ENCODE peak calls at places on chromosomes 4 and X, in seven cellular contexts. Z, A, F, K, Q, I and U are unnamed samples.
A peak's percentile ranks its signal among the peaks of the same experiment; 100 is the strongest.

GRCh38 chr4:8015512-8015911 is 75.9 kb upstream of the AFAP1 start:
- DNase-seq in F (no peak), Q (no peak), I (peak; percentile 8), K (no peak), Z (peak; percentile 63), A (no peak), U (no peak)

GRCh38 chr4:71564775-71565174 is 219.1 kb downstream of the GC start:
- DNase-seq in A (no peak), Q (no peak), K (no peak), Z (no peak), F (no peak), I (no peak), U (no peak)

GRCh38 chr4:112127048-112127637 is 18.1 kb upstream of the FAM241A start:
- DNase-seq in A (no peak), Q (no peak), F (no peak), K (no peak), I (peak; percentile 42), Z (no peak), U (no peak)

GRCh38 chr4:108849611-108850406 is 87.0 kb upstream of the ETNPPL start:
- DNase-seq in I (peak; percentile 83), A (no peak), Q (no peak), K (no peak), F (no peak), Z (no peak), U (peak; percentile 80)

GRCh38 chrX:113370001-113370400 is 529.4 kb upstream of the AMOT start:
- DNase-seq in F (no peak), A (no peak), I (no peak), Q (no peak), K (no peak), Z (no peak), U (no peak)

GRCh38 chrX:6149231-6149870 is 79.3 kb downstream of the NLGN4X start:
- DNase-seq in A (no peak), I (peak; percentile 5), F (peak; percentile 82), Q (peak; percentile 95), Z (no peak), K (no peak), U (no peak)

GRCh38 chr4:73037057-73037456 is 32.5 kb downstream of the COX18 start:
- DNase-seq in F (no peak), I (no peak), Q (no peak), A (no peak), Z (no peak), K (no peak), U (no peak)

GRCh38 chrX:43559643-43560042 is 96.5 kb upstream of the MAOA start:
- DNase-seq in Z (peak; percentile 41), I (peak; percentile 46), K (no peak), A (peak; percentile 2), F (no peak), Q (peak; percentile 20), U (peak; percentile 83)

GRCh38 chrX:40449396-40449795 is 131.4 kb upstream of the ATP6AP2 start:
- DNase-seq in A (no peak), K (no peak), F (peak; percentile 3), I (no peak), Z (no peak), Q (no peak), U (no peak)

GRCh38 chr4:71389149-71389840 is 50.5 kb downstream of the SLC4A4 start:
- DNase-seq in A (no peak), Q (no peak), F (no peak), I (peak; percentile 40), Z (no peak), K (no peak), U (no peak)

GRCh38 chr4:165204462-165204830 is 2.9 kb upstream of the KLHL2 start:
- DNase-seq in A (no peak), Z (no peak), K (no peak), I (peak; percentile 55), F (no peak), Q (no peak), U (peak; percentile 34)

GRCh38 chr4:165440415-165440882 is 61.6 kb downstream of the CPE start:
- DNase-seq in A (no peak), K (no peak), I (peak; percentile 93), Z (no peak), F (no peak), Q (no peak), U (no peak)

GRCh38 chrX:132612990-132613564 is 124.2 kb upstream of the MBNL3 start:
- DNase-seq in K (no peak), I (peak; percentile 13), Q (peak; percentile 45), A (peak; percentile 14), F (peak; percentile 58), Z (peak; percentile 38), U (peak; percentile 67)

GRCh38 chr4:100106982-100107381 is 83.3 kb downstream of the DDIT4L start:
- DNase-seq in K (no peak), I (no peak), Z (no peak), F (no peak), Q (no peak), A (no peak), U (peak; percentile 5)